ENCODE peak calls at places on chromosomes 7 and 10, in six cellular contexts. One of them, this sample, is unnamed. For H3K27me3, the result is how much of the 10 kb centered on the place peaks cover.

GRCh38 chr7:129531721-129532120 is 29.4 kb downstream of the SMKR1 start:
- DNase-seq in transverse colon: no peak
- DNase-seq in GM12878: no peak
- DNase-seq in K562: no peak
- DNase-seq in SK-N-SH: no peak
- DNase-seq in esophagus muscularis mucosa: no peak
- DNase-seq in this sample: no peak

GRCh38 chr7:41702635-41703371 is at the start of gene INHBA:
- DNase-seq in esophagus muscularis mucosa: peak
- DNase-seq in K562: no peak
- DNase-seq in transverse colon: no peak
- DNase-seq in GM12878: no peak
- DNase-seq in SK-N-SH: peak
- DNase-seq in this sample: no peak

GRCh38 chr10:25768167-25768566 is 165.9 kb upstream of the MYO3A start:
- DNase-seq in SK-N-SH: peak
- DNase-seq in K562: no peak
- DNase-seq in esophagus muscularis mucosa: no peak
- DNase-seq in GM12878: no peak
- DNase-seq in transverse colon: no peak
- DNase-seq in this sample: no peak

GRCh38 chr7:88347098-88347497 is 40.4 kb upstream of the STEAP4 start:
- DNase-seq in SK-N-SH: no peak
- DNase-seq in esophagus muscularis mucosa: no peak
- DNase-seq in GM12878: no peak
- DNase-seq in transverse colon: no peak
- DNase-seq in K562: no peak
- DNase-seq in this sample: peak

GRCh38 chr10:132022241-132022640 is 40.5 kb upstream of the BNIP3 start:
- DNase-seq in esophagus muscularis mucosa: no peak
- DNase-seq in SK-N-SH: no peak
- DNase-seq in GM12878: no peak
- DNase-seq in K562: no peak
- DNase-seq in transverse colon: no peak
- DNase-seq in this sample: peak

GRCh38 chr7:155071121-155071651 is 1.1 kb downstream of the HTR5A start:
- DNase-seq in transverse colon: no peak
- DNase-seq in GM12878: no peak
- DNase-seq in K562: no peak
- DNase-seq in esophagus muscularis mucosa: no peak
- DNase-seq in SK-N-SH: peak
- DNase-seq in this sample: no peak

GRCh38 chr10:49184642-49185111 is 3.5 kb downstream of the TMEM273 start:
- DNase-seq in GM12878: no peak
- DNase-seq in SK-N-SH: no peak
- DNase-seq in esophagus muscularis mucosa: no peak
- DNase-seq in K562: peak
- DNase-seq in transverse colon: no peak
- DNase-seq in this sample: no peak

GRCh38 chr7:27576360-27576944 is 86.2 kb downstream of the HIBADH start:
- DNase-seq in K562: peak
- DNase-seq in GM12878: no peak
- DNase-seq in SK-N-SH: peak
- DNase-seq in transverse colon: no peak
- DNase-seq in esophagus muscularis mucosa: no peak
- DNase-seq in this sample: no peak

GRCh38 chr7:134777908-134778580 is 1.4 kb upstream of the CALD1 start:
- DNase-seq in SK-N-SH: no peak
- DNase-seq in K562: no peak
- DNase-seq in GM12878: no peak
- DNase-seq in esophagus muscularis mucosa: peak
- DNase-seq in transverse colon: no peak
- DNase-seq in this sample: no peak

GRCh38 chr7:79980376-79980775 is 154.3 kb upstream of the GNAI1 start:
- DNase-seq in K562: no peak
- DNase-seq in SK-N-SH: no peak
- DNase-seq in GM12878: no peak
- DNase-seq in transverse colon: no peak
- DNase-seq in esophagus muscularis mucosa: no peak
- DNase-seq in this sample: no peak

GRCh38 chr10:21724020-21724589 is 190.1 kb downstream of the MLLT10 start:
- DNase-seq in K562: no peak
- DNase-seq in transverse colon: no peak
- DNase-seq in SK-N-SH: no peak
- DNase-seq in esophagus muscularis mucosa: no peak
- DNase-seq in GM12878: no peak
- DNase-seq in this sample: no peak

GRCh38 chr7:143980746-143981510 is 19.2 kb upstream of the OR6B1 start:
- DNase-seq in transverse colon: no peak
- DNase-seq in esophagus muscularis mucosa: no peak
- DNase-seq in K562: no peak
- DNase-seq in SK-N-SH: no peak
- DNase-seq in GM12878: no peak
- DNase-seq in this sample: peak

GRCh38 chr10:974038-974784 is 14.0 kb upstream of the GTPBP4 start:
- DNase-seq in GM12878: peak
- DNase-seq in K562: no peak
- DNase-seq in esophagus muscularis mucosa: no peak
- DNase-seq in transverse colon: no peak
- DNase-seq in SK-N-SH: no peak
- DNase-seq in this sample: peak

GRCh38 chr10:79933961-79934360 is 14.9 kb downstream of the SFTPD start:
- DNase-seq in transverse colon: no peak
- DNase-seq in K562: no peak
- DNase-seq in GM12878: no peak
- DNase-seq in esophagus muscularis mucosa: no peak
- DNase-seq in SK-N-SH: no peak
- DNase-seq in this sample: no peak

GRCh38 chr7:41886906-41887311 is 184.0 kb upstream of the INHBA start:
- DNase-seq in K562: no peak
- DNase-seq in transverse colon: peak
- DNase-seq in GM12878: no peak
- DNase-seq in SK-N-SH: no peak
- DNase-seq in esophagus muscularis mucosa: no peak
- DNase-seq in this sample: no peak

GRCh38 chr10:11773777-11774441 is 31.7 kb downstream of the ECHDC3 start:
- DNase-seq in transverse colon: no peak
- DNase-seq in GM12878: no peak
- DNase-seq in esophagus muscularis mucosa: no peak
- DNase-seq in SK-N-SH: no peak
- DNase-seq in K562: no peak
- DNase-seq in this sample: no peak

GRCh38 chr7:83655951-83656556 is 7.1 kb upstream of the SEMA3E start:
- DNase-seq in SK-N-SH: peak
- DNase-seq in GM12878: peak
- DNase-seq in K562: no peak
- DNase-seq in esophagus muscularis mucosa: no peak
- DNase-seq in transverse colon: peak
- DNase-seq in this sample: no peak

GRCh38 chr10:75187961-75188426 is 22.6 kb upstream of the VDAC2 start:
- DNase-seq in K562: peak
- DNase-seq in esophagus muscularis mucosa: no peak
- DNase-seq in SK-N-SH: peak
- DNase-seq in transverse colon: peak
- DNase-seq in GM12878: peak
- DNase-seq in this sample: peak

GRCh38 chr7:1853619-1854520 is 183.8 kb downstream of the ELFN1 start:
- DNase-seq in K562: peak
- DNase-seq in esophagus muscularis mucosa: no peak
- DNase-seq in transverse colon: peak
- DNase-seq in GM12878: no peak
- DNase-seq in SK-N-SH: no peak
- DNase-seq in this sample: peak

GRCh38 chr7:50262916-50263690 is 41.4 kb upstream of the IKZF1 start:
- DNase-seq in K562: peak
- DNase-seq in SK-N-SH: no peak
- DNase-seq in GM12878: no peak
- DNase-seq in esophagus muscularis mucosa: no peak
- DNase-seq in transverse colon: no peak
- DNase-seq in this sample: no peak

GRCh38 chr7:45176886-45177731 is 19.5 kb downstream of the RAMP3 start:
- DNase-seq in K562: no peak
- DNase-seq in SK-N-SH: no peak
- DNase-seq in esophagus muscularis mucosa: no peak
- DNase-seq in GM12878: no peak
- DNase-seq in transverse colon: no peak
- DNase-seq in this sample: no peak

GRCh38 chr10:76647276-76647675 is 990.3 kb downstream of the KCNMA1 start:
- DNase-seq in transverse colon: no peak
- DNase-seq in K562: no peak
- DNase-seq in SK-N-SH: no peak
- DNase-seq in GM12878: no peak
- DNase-seq in esophagus muscularis mucosa: no peak
- DNase-seq in this sample: no peak

GRCh38 chr7:130476287-130477001 is 15.4 kb upstream of the MEST start:
- DNase-seq in SK-N-SH: no peak
- DNase-seq in transverse colon: no peak
- DNase-seq in esophagus muscularis mucosa: no peak
- DNase-seq in GM12878: peak
- DNase-seq in K562: no peak
- DNase-seq in this sample: no peak

GRCh38 chr10:121098231-121098630 is 247.1 kb downstream of the WDR11 start:
- DNase-seq in esophagus muscularis mucosa: no peak
- DNase-seq in SK-N-SH: no peak
- DNase-seq in GM12878: no peak
- DNase-seq in transverse colon: no peak
- DNase-seq in K562: no peak
- DNase-seq in this sample: no peak

DNA sequence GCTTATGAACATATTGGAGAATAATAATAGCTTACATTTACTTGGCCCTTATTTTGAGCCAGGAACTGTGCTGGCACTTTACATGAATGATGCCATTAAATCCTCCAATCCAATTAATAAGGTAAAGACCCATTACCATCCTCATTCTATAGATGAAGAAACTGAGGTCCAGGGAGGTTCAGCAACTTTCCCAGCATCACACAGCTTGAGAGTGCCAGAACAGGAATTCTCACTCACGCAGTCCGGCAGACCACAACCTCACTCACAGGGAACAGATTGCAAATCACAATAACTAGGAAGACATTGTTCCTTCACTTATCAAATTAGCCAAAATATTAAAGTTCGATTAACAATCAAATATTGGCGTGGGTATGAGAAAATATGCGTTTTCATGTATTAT is 18.3 kb downstream of the GPRIN2 start:
- DNase-seq in SK-N-SH: no peak
- DNase-seq in esophagus muscularis mucosa: no peak
- DNase-seq in K562: no peak
- DNase-seq in GM12878: no peak
- DNase-seq in transverse colon: no peak
- DNase-seq in this sample: no peak
- H3K27me3 ChIP-seq in SK-N-SH: under half
- H3K27me3 ChIP-seq in esophagus muscularis mucosa: under half
- H3K27me3 ChIP-seq in K562: under half
- H3K27me3 ChIP-seq in GM12878: under half
- H3K27me3 ChIP-seq in transverse colon: under half
- H3K27me3 ChIP-seq in this sample: under half

DNA sequence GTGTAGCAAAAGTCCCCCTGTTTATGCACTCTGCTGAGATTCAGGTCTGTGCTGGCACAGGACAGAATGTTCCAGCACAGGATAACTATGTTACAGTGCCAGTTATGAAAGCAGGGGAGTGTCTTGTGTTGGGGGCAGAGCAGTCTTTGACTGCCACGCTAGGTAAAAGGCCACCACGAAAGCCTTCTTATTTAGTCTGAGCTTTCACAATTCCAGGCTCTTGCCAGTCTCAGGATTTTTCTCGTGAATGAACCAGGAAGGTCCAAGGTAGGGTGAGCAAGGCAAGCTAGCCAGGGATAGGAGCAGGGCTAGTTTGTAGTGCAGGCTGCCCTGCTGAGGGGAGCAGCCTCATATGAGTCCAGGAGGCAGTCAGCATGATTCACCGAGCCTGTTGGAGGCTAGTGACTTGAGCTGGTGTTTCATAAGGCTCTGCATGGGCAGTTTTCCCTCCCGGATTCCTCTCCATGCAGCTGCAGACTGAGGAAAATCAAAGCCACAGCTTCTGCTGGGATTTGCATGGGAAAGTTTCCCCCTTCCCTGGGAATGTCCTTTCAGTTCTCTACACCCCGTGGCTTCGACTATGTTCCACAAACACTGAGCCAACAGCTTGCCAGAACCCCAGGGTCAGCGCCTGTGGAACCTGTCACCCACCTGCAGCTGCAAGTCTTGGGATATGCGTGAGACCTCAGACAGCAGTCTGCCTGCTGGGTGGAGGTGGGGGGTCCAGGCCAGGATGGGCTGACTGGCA is 112.3 kb downstream of the JCAD start:
- DNase-seq in GM12878: no peak
- DNase-seq in SK-N-SH: no peak
- DNase-seq in esophagus muscularis mucosa: no peak
- DNase-seq in transverse colon: no peak
- DNase-seq in K562: no peak
- DNase-seq in this sample: no peak
- TF ChIP-seq EP300 in GM12878: no peak
- TF ChIP-seq EP300 in SK-N-SH: no peak
- TF ChIP-seq EP300 in esophagus muscularis mucosa: peak
- TF ChIP-seq EP300 in transverse colon: peak
- TF ChIP-seq EP300 in K562: no peak
- TF ChIP-seq EP300 in this sample: peak

DNA sequence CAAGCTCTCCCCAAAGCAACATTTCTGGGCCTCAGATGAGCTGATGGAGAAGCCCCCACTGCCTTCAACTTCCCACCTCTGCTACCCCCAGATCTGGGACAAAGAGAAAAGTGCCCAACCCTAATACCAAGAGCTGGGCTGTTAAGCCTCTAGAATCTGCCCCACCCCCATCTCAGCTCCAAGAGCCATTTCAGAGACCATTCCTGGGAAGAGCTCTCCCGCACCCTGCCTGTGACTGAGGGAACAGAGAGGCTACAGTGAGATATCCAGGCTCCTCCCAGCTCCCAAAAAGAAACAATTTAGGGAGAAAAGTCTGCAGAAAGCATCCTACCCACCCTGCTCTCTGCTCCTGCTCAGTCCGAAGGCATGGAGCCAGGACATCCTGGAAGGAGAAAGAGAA is 2.5 kb upstream of the KCNH2 start:
- DNase-seq in GM12878: no peak
- DNase-seq in esophagus muscularis mucosa: no peak
- DNase-seq in SK-N-SH: peak
- DNase-seq in K562: no peak
- DNase-seq in transverse colon: no peak
- DNase-seq in this sample: no peak
- H3K27me3 ChIP-seq in GM12878: under half
- H3K27me3 ChIP-seq in esophagus muscularis mucosa: under half
- H3K27me3 ChIP-seq in SK-N-SH: half or more
- H3K27me3 ChIP-seq in K562: under half
- H3K27me3 ChIP-seq in transverse colon: half or more
- H3K27me3 ChIP-seq in this sample: under half

GRCh38 chr7:90334193-90334843 is 12.2 kb upstream of the GTPBP10 start:
- DNase-seq in esophagus muscularis mucosa: no peak
- DNase-seq in transverse colon: no peak
- DNase-seq in GM12878: no peak
- DNase-seq in SK-N-SH: no peak
- DNase-seq in K562: no peak
- DNase-seq in this sample: no peak

DNA sequence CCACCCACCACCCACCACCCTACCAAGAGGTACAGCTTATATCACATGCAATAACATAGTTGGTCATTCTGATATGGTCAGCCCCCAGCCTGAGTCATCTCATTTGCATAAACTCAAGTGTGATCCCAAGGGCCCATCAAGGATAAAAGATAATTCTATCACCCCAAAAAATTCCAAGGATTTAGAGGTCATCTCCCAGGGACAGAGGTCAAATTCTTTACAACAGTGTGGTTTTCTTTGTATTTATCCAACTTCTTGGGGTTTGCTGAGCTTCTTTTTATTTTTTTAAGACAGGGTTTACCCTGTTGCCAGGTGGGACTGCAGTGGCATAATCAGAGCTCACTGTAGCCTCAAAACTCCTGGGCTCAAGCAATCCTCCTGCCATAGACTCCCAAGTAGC is 9.4 kb upstream of the GTPBP10 start:
- DNase-seq in SK-N-SH: no peak
- DNase-seq in transverse colon: no peak
- DNase-seq in K562: no peak
- DNase-seq in GM12878: no peak
- DNase-seq in esophagus muscularis mucosa: no peak
- DNase-seq in this sample: no peak
- TF ChIP-seq EP300 in SK-N-SH: no peak
- TF ChIP-seq EP300 in transverse colon: no peak
- TF ChIP-seq EP300 in K562: no peak
- TF ChIP-seq EP300 in GM12878: no peak
- TF ChIP-seq EP300 in esophagus muscularis mucosa: no peak
- TF ChIP-seq EP300 in this sample: no peak

This sample was measured in upper lobe of left lung.